ENCODE peak calls at places on chromosomes 3 and 15, in four cellular contexts. One of them, this sample, is unnamed.

GRCh38 chr3:46935168-46935858 is 41.2 kb downstream of the CCDC12 start:
- DNase-seq in AG09319: peak
- DNase-seq in A549: peak
- DNase-seq in HL-60: no peak
- DNase-seq in this sample: peak

GRCh38 chr15:89130194-89130593 is 41.9 kb downstream of the ABHD2 start:
- DNase-seq in AG09319: no peak
- DNase-seq in A549: no peak
- DNase-seq in HL-60: no peak
- DNase-seq in this sample: no peak

GRCh38 chr3:129567176-129567705 is 24.3 kb downstream of the H1-8 start:
- DNase-seq in AG09319: no peak
- DNase-seq in A549: no peak
- DNase-seq in HL-60: no peak
- DNase-seq in this sample: no peak

GRCh38 chr3:126747768-126748167 is 43.7 kb downstream of the CHCHD6 start:
- DNase-seq in AG09319: no peak
- DNase-seq in A549: no peak
- DNase-seq in HL-60: no peak
- DNase-seq in this sample: no peak

GRCh38 chr15:25947336-25948080 is 84.4 kb upstream of the ATP10A start:
- DNase-seq in AG09319: no peak
- DNase-seq in A549: no peak
- DNase-seq in HL-60: no peak
- DNase-seq in this sample: peak

GRCh38 chr15:64842099-64842940 is 605 bp downstream of the PLEKHO2 start:
- DNase-seq in AG09319: no peak
- DNase-seq in A549: peak
- DNase-seq in HL-60: peak
- DNase-seq in this sample: no peak

GRCh38 chr3:65146149-65146548 is 458.3 kb upstream of the ADAMTS9 start:
- DNase-seq in AG09319: no peak
- DNase-seq in A549: no peak
- DNase-seq in HL-60: no peak
- DNase-seq in this sample: peak

GRCh38 chr3:117168896-117169295 is 459.3 kb downstream of the TUSC7 start:
- DNase-seq in AG09319: no peak
- DNase-seq in A549: no peak
- DNase-seq in HL-60: no peak
- DNase-seq in this sample: no peak

GRCh38 chr3:113623324-113623723 is 73.1 kb downstream of the USF3 start:
- DNase-seq in AG09319: no peak
- DNase-seq in A549: no peak
- DNase-seq in HL-60: no peak
- DNase-seq in this sample: no peak

GRCh38 chr3:193872265-193872753 is 263.6 kb upstream of the HES1 start:
- DNase-seq in AG09319: peak
- DNase-seq in A549: peak
- DNase-seq in HL-60: no peak
- DNase-seq in this sample: peak

GRCh38 chr3:187352581-187353575 is 15.3 kb upstream of the RTP4 start:
- DNase-seq in AG09319: no peak
- DNase-seq in A549: no peak
- DNase-seq in HL-60: no peak
- DNase-seq in this sample: no peak

GRCh38 chr15:44033894-44034293 is 161.2 kb downstream of the FRMD5 start:
- DNase-seq in AG09319: no peak
- DNase-seq in A549: no peak
- DNase-seq in HL-60: no peak
- DNase-seq in this sample: peak

GRCh38 chr3:134367412-134367811 is 6.8 kb downstream of the AMOTL2 start:
- DNase-seq in AG09319: no peak
- DNase-seq in A549: no peak
- DNase-seq in HL-60: no peak
- DNase-seq in this sample: no peak

GRCh38 chr3:34102290-34102689 is 303.9 kb downstream of the PDCD6IP start:
- DNase-seq in AG09319: no peak
- DNase-seq in A549: no peak
- DNase-seq in HL-60: no peak
- DNase-seq in this sample: no peak

GRCh38 chr3:30858894-30859389 is 35.5 kb downstream of the GADL1 start:
- DNase-seq in AG09319: no peak
- DNase-seq in A549: no peak
- DNase-seq in HL-60: no peak
- DNase-seq in this sample: no peak

GRCh38 chr3:179046497-179047353 is 24.9 kb downstream of the ZMAT3 start:
- DNase-seq in AG09319: no peak
- DNase-seq in A549: no peak
- DNase-seq in HL-60: no peak
- DNase-seq in this sample: no peak

GRCh38 chr3:195896361-195897080 is 11.8 kb downstream of the TNK2 start:
- DNase-seq in AG09319: no peak
- DNase-seq in A549: no peak
- DNase-seq in HL-60: no peak
- DNase-seq in this sample: no peak

GRCh38 chr3:107985496-107985895 is 105.3 kb downstream of the CD47 start:
- DNase-seq in AG09319: no peak
- DNase-seq in A549: no peak
- DNase-seq in HL-60: no peak
- DNase-seq in this sample: no peak

GRCh38 chr3:112681822-112682325 is 40.9 kb upstream of the CCDC80 start:
- DNase-seq in AG09319: peak
- DNase-seq in A549: no peak
- DNase-seq in HL-60: no peak
- DNase-seq in this sample: no peak

GRCh38 chr3:150083653-150084037 is 113.0 kb upstream of the PFN2 start:
- DNase-seq in AG09319: no peak
- DNase-seq in A549: no peak
- DNase-seq in HL-60: no peak
- DNase-seq in this sample: no peak

GRCh38 chr3:38129058-38129457 is 7.9 kb downstream of the ACAA1 start:
- DNase-seq in AG09319: no peak
- DNase-seq in A549: no peak
- DNase-seq in HL-60: no peak
- DNase-seq in this sample: no peak

GRCh38 chr15:43821505-43821904 is 3.0 kb downstream of the MFAP1 start:
- DNase-seq in AG09319: no peak
- DNase-seq in A549: no peak
- DNase-seq in HL-60: no peak
- DNase-seq in this sample: no peak

GRCh38 chr15:44545934-44546802 is 9.2 kb downstream of the EIF3J start:
- DNase-seq in AG09319: no peak
- DNase-seq in A549: no peak
- DNase-seq in HL-60: no peak
- DNase-seq in this sample: no peak

GRCh38 chr3:127019449-127019848 is 36.5 kb downstream of the PLXNA1 start:
- DNase-seq in AG09319: no peak
- DNase-seq in A549: no peak
- DNase-seq in HL-60: no peak
- DNase-seq in this sample: no peak

GRCh38 chr3:142027295-142027694 is 122.0 kb downstream of the TFDP2 start:
- DNase-seq in AG09319: no peak
- DNase-seq in A549: no peak
- DNase-seq in HL-60: peak
- DNase-seq in this sample: no peak

GRCh38 chr3:45547764-45548683 is 46.5 kb upstream of the LIMD1 start:
- DNase-seq in AG09319: no peak
- DNase-seq in A549: no peak
- DNase-seq in HL-60: peak
- DNase-seq in this sample: no peak

GRCh38 chr3:49889296-49889695 is 14.4 kb downstream of the MST1R start:
- DNase-seq in AG09319: no peak
- DNase-seq in A549: no peak
- DNase-seq in HL-60: no peak
- DNase-seq in this sample: no peak

GRCh38 chr3:195909645-195910498 is 1.5 kb upstream of the TNK2 start:
- DNase-seq in AG09319: no peak
- DNase-seq in A549: peak
- DNase-seq in HL-60: peak
- DNase-seq in this sample: peak

GRCh38 chr3:65093641-65094040 is 405.8 kb upstream of the ADAMTS9 start:
- DNase-seq in AG09319: no peak
- DNase-seq in A549: no peak
- DNase-seq in HL-60: no peak
- DNase-seq in this sample: no peak

GRCh38 chr3:135034291-135034768 is 239.3 kb downstream of the EPHB1 start:
- DNase-seq in AG09319: no peak
- DNase-seq in A549: no peak
- DNase-seq in HL-60: no peak
- DNase-seq in this sample: no peak

GRCh38 chr3:98038876-98039275 is 3.8 kb upstream of the GABRR3 start:
- DNase-seq in AG09319: no peak
- DNase-seq in A549: no peak
- DNase-seq in HL-60: no peak
- DNase-seq in this sample: no peak

GRCh38 chr15:68528891-68529290 is 49.9 kb upstream of the CORO2B start:
- DNase-seq in AG09319: no peak
- DNase-seq in A549: no peak
- DNase-seq in HL-60: no peak
- DNase-seq in this sample: no peak

GRCh38 chr15:91908401-91908800 is 54.9 kb downstream of the SLCO3A1 start:
- DNase-seq in AG09319: no peak
- DNase-seq in A549: no peak
- DNase-seq in HL-60: no peak
- DNase-seq in this sample: no peak

GRCh38 chr3:71934520-71934919 is 149.6 kb upstream of the PROK2 start:
- DNase-seq in AG09319: no peak
- DNase-seq in A549: no peak
- DNase-seq in HL-60: no peak
- DNase-seq in this sample: no peak

GRCh38 chr3:49924683-49925082 is 4.9 kb downstream of the MON1A start:
- DNase-seq in AG09319: peak
- DNase-seq in A549: no peak
- DNase-seq in HL-60: no peak
- DNase-seq in this sample: peak

GRCh38 chr3:8648873-8649741 is 4.5 kb upstream of the SSUH2 start:
- DNase-seq in AG09319: no peak
- DNase-seq in A549: no peak
- DNase-seq in HL-60: no peak
- DNase-seq in this sample: no peak

GRCh38 chr3:161599702-161600101 is 103.1 kb downstream of the OTOL1 start:
- DNase-seq in AG09319: no peak
- DNase-seq in A549: no peak
- DNase-seq in HL-60: no peak
- DNase-seq in this sample: no peak

GRCh38 chr15:77144028-77144427 is 73.1 kb upstream of the TSPAN3 start:
- DNase-seq in AG09319: peak
- DNase-seq in A549: no peak
- DNase-seq in HL-60: no peak
- DNase-seq in this sample: no peak

GRCh38 chr3:25335429-25335828 is 92.6 kb upstream of the RARB start:
- DNase-seq in AG09319: no peak
- DNase-seq in A549: no peak
- DNase-seq in HL-60: no peak
- DNase-seq in this sample: no peak

GRCh38 chr3:19815805-19816204 is 118.2 kb downstream of the EFHB start:
- DNase-seq in AG09319: no peak
- DNase-seq in A549: no peak
- DNase-seq in HL-60: no peak
- DNase-seq in this sample: no peak

GRCh38 chr3:119223511-119223910 is 17.2 kb downstream of the B4GALT4 start:
- DNase-seq in AG09319: no peak
- DNase-seq in A549: no peak
- DNase-seq in HL-60: no peak
- DNase-seq in this sample: no peak
- TF ChIP-seq CTCF in AG09319: no peak
- TF ChIP-seq CTCF in A549: no peak
- TF ChIP-seq CTCF in HL-60: no peak
- TF ChIP-seq CTCF in this sample: no peak

DNA sequence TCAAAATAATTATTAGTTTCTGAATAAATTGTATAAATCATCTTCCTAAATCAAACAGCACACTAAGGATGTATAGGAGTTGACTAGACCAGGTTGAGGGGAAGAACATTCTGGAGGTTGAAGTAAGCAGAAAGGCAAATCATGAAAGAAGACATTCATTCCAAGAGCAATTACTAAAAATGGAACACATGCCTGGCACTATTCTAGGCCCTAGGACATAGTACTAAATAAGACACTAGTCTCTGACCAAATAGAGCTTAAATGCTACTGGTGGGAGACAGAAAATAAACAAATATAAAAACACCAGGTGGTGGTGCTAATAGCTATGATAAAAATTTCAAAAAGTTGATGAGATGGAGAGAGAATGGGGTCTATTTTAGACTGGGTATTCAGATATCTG is 190.1 kb downstream of the TBC1D5 start:
- DNase-seq in AG09319: no peak
- DNase-seq in A549: no peak
- DNase-seq in HL-60: no peak
- DNase-seq in this sample: no peak
- TF ChIP-seq CTCF in AG09319: no peak
- TF ChIP-seq CTCF in A549: no peak
- TF ChIP-seq CTCF in HL-60: no peak
- TF ChIP-seq CTCF in this sample: no peak

DNA sequence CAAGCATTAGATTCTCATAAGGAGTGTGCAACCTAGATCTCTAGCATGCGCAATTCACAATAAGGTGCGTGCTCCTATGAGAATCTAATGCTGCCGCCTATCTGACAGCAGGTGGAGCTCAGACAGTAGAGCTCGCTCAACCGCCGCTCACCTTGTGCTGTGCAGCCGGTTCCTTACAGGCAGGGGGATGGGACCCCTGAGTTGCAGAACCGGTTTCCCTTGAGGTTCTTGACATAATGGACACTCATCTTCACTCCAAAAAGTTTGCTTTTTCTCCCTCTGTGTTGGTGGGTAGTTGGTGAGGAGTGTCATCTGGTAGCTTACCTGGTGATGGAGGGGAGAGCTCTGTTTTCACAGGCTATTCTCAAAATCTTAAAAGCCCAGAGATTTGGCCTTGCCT is 324.0 kb upstream of the TBL1XR1 start:
- DNase-seq in AG09319: no peak
- DNase-seq in A549: no peak
- DNase-seq in HL-60: no peak
- DNase-seq in this sample: peak
- TF ChIP-seq CTCF in AG09319: no peak
- TF ChIP-seq CTCF in A549: no peak
- TF ChIP-seq CTCF in HL-60: no peak
- TF ChIP-seq CTCF in this sample: peak

DNA sequence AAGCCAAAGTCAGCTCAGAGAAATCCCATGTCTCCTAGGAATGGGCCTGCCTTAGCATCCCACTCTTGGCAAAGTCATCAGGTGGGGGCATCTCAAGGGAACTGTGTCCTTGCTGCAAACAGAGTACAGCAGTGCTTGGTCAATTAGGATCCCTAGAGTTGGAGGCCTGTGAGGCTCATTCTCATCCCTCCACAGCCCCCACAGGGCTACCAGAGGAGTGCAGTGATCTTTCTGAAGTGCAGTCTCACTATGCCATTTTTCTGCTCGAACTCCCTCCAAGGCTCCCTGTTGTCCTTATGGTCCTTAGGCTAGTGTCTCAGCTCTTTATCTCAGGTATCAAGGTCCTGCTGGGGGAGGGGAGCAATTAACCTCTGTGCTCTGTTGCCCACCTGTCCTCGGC is 31.1 kb downstream of the TMEM40 start:
- DNase-seq in AG09319: no peak
- DNase-seq in A549: no peak
- DNase-seq in HL-60: no peak
- DNase-seq in this sample: no peak
- TF ChIP-seq CTCF in AG09319: no peak
- TF ChIP-seq CTCF in A549: no peak
- TF ChIP-seq CTCF in HL-60: no peak
- TF ChIP-seq CTCF in this sample: no peak

GRCh38 chr3:32420138-32420981 is 28.7 kb downstream of the CMTM7 start:
- DNase-seq in AG09319: no peak
- DNase-seq in A549: peak
- DNase-seq in HL-60: peak
- DNase-seq in this sample: peak
- TF ChIP-seq CTCF in AG09319: no peak
- TF ChIP-seq CTCF in A549: no peak
- TF ChIP-seq CTCF in HL-60: no peak
- TF ChIP-seq CTCF in this sample: no peak